ENCODE peak calls at places on chromosomes 4 and X, in eight cellular contexts. One of them, this sample, is unnamed.

GRCh38 chrX:49773993-49774392 is 55.1 kb upstream of the PAGE4 start:
- DNase-seq in K562: no peak
- DNase-seq in mammary epithelial cell: no peak
- DNase-seq in mesendoderm: no peak
- DNase-seq in PC-3: no peak
- DNase-seq in SK-N-SH: no peak
- DNase-seq in fibroblast of lung: no peak
- DNase-seq in GM23248: no peak
- DNase-seq in this sample: no peak

GRCh38 chrX:2351999-2352995 is 148.5 kb downstream of the DHRSX start:
- DNase-seq in SK-N-SH: no peak
- DNase-seq in GM23248: peak; percentile 84
- DNase-seq in fibroblast of lung: peak; percentile 99
- DNase-seq in K562: peak; percentile 37
- DNase-seq in mesendoderm: peak; percentile 81
- DNase-seq in PC-3: peak; percentile 68
- DNase-seq in mammary epithelial cell: peak; percentile 66
- DNase-seq in this sample: no peak

GRCh38 chr4:74283614-74284013 is 24.7 kb upstream of the EPGN start:
- DNase-seq in fibroblast of lung: peak; percentile 87
- DNase-seq in SK-N-SH: no peak
- DNase-seq in PC-3: peak; percentile 95
- DNase-seq in K562: no peak
- DNase-seq in GM23248: peak; percentile 84
- DNase-seq in mammary epithelial cell: peak; percentile 97
- DNase-seq in mesendoderm: no peak
- DNase-seq in this sample: peak; percentile 83

GRCh38 chrX:101347859-101348451 is 587 bp downstream of the TIMM8A start:
- DNase-seq in PC-3: no peak
- DNase-seq in K562: peak; percentile 61
- DNase-seq in mammary epithelial cell: peak; percentile 15
- DNase-seq in mesendoderm: no peak
- DNase-seq in GM23248: peak; percentile 59
- DNase-seq in fibroblast of lung: peak; percentile 20
- DNase-seq in SK-N-SH: peak; percentile 46
- DNase-seq in this sample: no peak

GRCh38 chrX:291411-291901 is 10.3 kb downstream of the PLCXD1 start:
- DNase-seq in mammary epithelial cell: no peak
- DNase-seq in SK-N-SH: no peak
- DNase-seq in K562: no peak
- DNase-seq in fibroblast of lung: no peak
- DNase-seq in mesendoderm: no peak
- DNase-seq in PC-3: no peak
- DNase-seq in GM23248: no peak
- DNase-seq in this sample: no peak

GRCh38 chr4:6196871-6197270 is 3.5 kb downstream of the JAKMIP1 start:
- DNase-seq in SK-N-SH: no peak
- DNase-seq in mammary epithelial cell: no peak
- DNase-seq in fibroblast of lung: no peak
- DNase-seq in PC-3: no peak
- DNase-seq in mesendoderm: no peak
- DNase-seq in K562: no peak
- DNase-seq in GM23248: no peak
- DNase-seq in this sample: no peak

GRCh38 chr4:188976644-188977115 is 837.4 kb downstream of the TRIML1 start:
- DNase-seq in K562: no peak
- DNase-seq in SK-N-SH: no peak
- DNase-seq in mesendoderm: peak; percentile 91
- DNase-seq in mammary epithelial cell: peak; percentile 58
- DNase-seq in PC-3: peak; percentile 50
- DNase-seq in fibroblast of lung: peak; percentile 76
- DNase-seq in GM23248: peak; percentile 27
- DNase-seq in this sample: no peak

GRCh38 chr4:152039085-152039484 is 278.3 kb upstream of the GATB start:
- DNase-seq in SK-N-SH: no peak
- DNase-seq in K562: no peak
- DNase-seq in GM23248: no peak
- DNase-seq in mesendoderm: peak; percentile 43
- DNase-seq in PC-3: peak; percentile 55
- DNase-seq in mammary epithelial cell: no peak
- DNase-seq in fibroblast of lung: peak; percentile 89
- DNase-seq in this sample: no peak

GRCh38 chr4:16083217-16084191 is at the start of gene PROM1:
- DNase-seq in SK-N-SH: peak; percentile 81
- DNase-seq in K562: no peak
- DNase-seq in mesendoderm: peak; percentile 81
- DNase-seq in PC-3: no peak
- DNase-seq in GM23248: peak; percentile 16
- DNase-seq in mammary epithelial cell: no peak
- DNase-seq in fibroblast of lung: no peak
- DNase-seq in this sample: no peak

GRCh38 chr4:175282407-175282806 is 364.2 kb downstream of the ADAM29 start:
- DNase-seq in fibroblast of lung: peak; percentile 14
- DNase-seq in mammary epithelial cell: no peak
- DNase-seq in PC-3: no peak
- DNase-seq in mesendoderm: no peak
- DNase-seq in K562: no peak
- DNase-seq in GM23248: no peak
- DNase-seq in SK-N-SH: no peak
- DNase-seq in this sample: no peak

GRCh38 chrX:65607070-65607742 is 60.2 kb upstream of the MSN start:
- DNase-seq in SK-N-SH: no peak
- DNase-seq in mesendoderm: no peak
- DNase-seq in PC-3: peak; percentile 42
- DNase-seq in fibroblast of lung: peak; percentile 27
- DNase-seq in K562: no peak
- DNase-seq in mammary epithelial cell: peak; percentile 71
- DNase-seq in GM23248: peak; percentile 37
- DNase-seq in this sample: no peak

GRCh38 chrX:34332336-34332735 is 200.2 kb upstream of the FAM47A start:
- DNase-seq in SK-N-SH: no peak
- DNase-seq in mammary epithelial cell: no peak
- DNase-seq in mesendoderm: peak; percentile 19
- DNase-seq in GM23248: peak; percentile 0
- DNase-seq in K562: no peak
- DNase-seq in PC-3: peak; percentile 6
- DNase-seq in fibroblast of lung: no peak
- DNase-seq in this sample: no peak

GRCh38 chr4:179867300-179867878 is 2375.8 kb upstream of the TENM3 start:
- DNase-seq in GM23248: peak; percentile 17
- DNase-seq in K562: peak; percentile 8
- DNase-seq in mammary epithelial cell: peak; percentile 20
- DNase-seq in SK-N-SH: peak; percentile 56
- DNase-seq in PC-3: peak; percentile 64
- DNase-seq in fibroblast of lung: peak; percentile 23
- DNase-seq in mesendoderm: peak; percentile 95
- DNase-seq in this sample: no peak

GRCh38 chr4:23937173-23937572 is 47.3 kb upstream of the PPARGC1A start:
- DNase-seq in PC-3: no peak
- DNase-seq in mesendoderm: no peak
- DNase-seq in SK-N-SH: no peak
- DNase-seq in GM23248: peak; percentile 59
- DNase-seq in fibroblast of lung: peak; percentile 31
- DNase-seq in mammary epithelial cell: no peak
- DNase-seq in K562: no peak
- DNase-seq in this sample: no peak

GRCh38 chr4:152935138-152935537 is 985 bp upstream of the FHDC1 start:
- DNase-seq in mesendoderm: peak; percentile 92
- DNase-seq in K562: peak; percentile 70
- DNase-seq in SK-N-SH: no peak
- DNase-seq in mammary epithelial cell: no peak
- DNase-seq in GM23248: no peak
- DNase-seq in PC-3: peak; percentile 32
- DNase-seq in fibroblast of lung: no peak
- DNase-seq in this sample: peak; percentile 21

GRCh38 chr4:184534511-184535391 is 60.4 kb upstream of the IRF2 start:
- DNase-seq in GM23248: peak; percentile 86
- DNase-seq in PC-3: no peak
- DNase-seq in K562: no peak
- DNase-seq in mammary epithelial cell: peak; percentile 70
- DNase-seq in mesendoderm: peak; percentile 45
- DNase-seq in fibroblast of lung: peak; percentile 78
- DNase-seq in SK-N-SH: no peak
- DNase-seq in this sample: no peak

GRCh38 chr4:45989775-45990174 is 134.1 kb downstream of the GABRG1 start:
- DNase-seq in mesendoderm: no peak
- DNase-seq in SK-N-SH: no peak
- DNase-seq in GM23248: no peak
- DNase-seq in mammary epithelial cell: no peak
- DNase-seq in K562: no peak
- DNase-seq in PC-3: no peak
- DNase-seq in fibroblast of lung: no peak
- DNase-seq in this sample: no peak

GRCh38 chrX:37976153-37976552 is 30.2 kb upstream of the SYTL5 start:
- DNase-seq in GM23248: peak; percentile 4
- DNase-seq in SK-N-SH: no peak
- DNase-seq in PC-3: no peak
- DNase-seq in mesendoderm: no peak
- DNase-seq in mammary epithelial cell: no peak
- DNase-seq in K562: no peak
- DNase-seq in fibroblast of lung: peak; percentile 41
- DNase-seq in this sample: no peak

GRCh38 chr4:169745291-169745690 is 12.5 kb downstream of the HPF1 start:
- DNase-seq in SK-N-SH: no peak
- DNase-seq in PC-3: peak; percentile 24
- DNase-seq in GM23248: peak; percentile 77
- DNase-seq in mesendoderm: no peak
- DNase-seq in K562: no peak
- DNase-seq in fibroblast of lung: peak; percentile 46
- DNase-seq in mammary epithelial cell: peak; percentile 60
- DNase-seq in this sample: no peak

GRCh38 chr4:40388248-40388647 is 53.1 kb downstream of the CHRNA9 start:
- DNase-seq in PC-3: no peak
- DNase-seq in mammary epithelial cell: no peak
- DNase-seq in K562: no peak
- DNase-seq in fibroblast of lung: no peak
- DNase-seq in GM23248: no peak
- DNase-seq in SK-N-SH: no peak
- DNase-seq in mesendoderm: peak; percentile 58
- DNase-seq in this sample: no peak

GRCh38 chr4:43331226-43332078 is 438.9 kb downstream of the GRXCR1 start:
- DNase-seq in PC-3: peak; percentile 89
- DNase-seq in mammary epithelial cell: peak; percentile 78
- DNase-seq in K562: no peak
- DNase-seq in SK-N-SH: no peak
- DNase-seq in mesendoderm: no peak
- DNase-seq in fibroblast of lung: peak; percentile 92
- DNase-seq in GM23248: peak; percentile 89
- DNase-seq in this sample: peak; percentile 35

DNA sequence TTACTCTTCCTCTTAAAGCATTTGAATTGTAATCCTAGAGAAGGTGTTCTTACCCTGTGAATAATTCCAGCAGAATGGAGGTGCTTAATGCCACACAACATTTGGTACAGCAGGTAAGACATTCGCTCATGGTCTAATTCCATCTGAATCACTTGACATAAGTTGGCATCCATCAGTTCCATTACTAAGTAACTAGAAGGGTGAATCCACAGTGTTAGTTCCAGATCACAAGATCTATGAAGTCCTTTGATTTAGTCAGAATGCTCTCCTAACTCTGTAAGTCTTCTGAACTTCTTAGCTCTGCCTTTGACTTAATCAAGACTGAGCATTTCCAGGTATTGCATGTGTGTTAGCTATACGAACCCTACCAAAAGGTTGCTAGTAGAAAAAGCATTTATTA is 258.0 kb downstream of the MAPK10 start:
- DNase-seq in GM23248: no peak
- DNase-seq in SK-N-SH: no peak
- DNase-seq in K562: no peak
- DNase-seq in fibroblast of lung: no peak
- DNase-seq in PC-3: no peak
- DNase-seq in mesendoderm: no peak
- DNase-seq in mammary epithelial cell: no peak
- DNase-seq in this sample: no peak
- H3K4me2 ChIP-seq in GM23248: no peak overlapping the region
- H3K4me2 ChIP-seq in SK-N-SH: no peak overlapping the region
- H3K4me2 ChIP-seq in K562: no peak overlapping the region
- H3K4me2 ChIP-seq in fibroblast of lung: no peak overlapping the region
- H3K4me2 ChIP-seq in PC-3: no peak overlapping the region
- H3K4me2 ChIP-seq in mesendoderm: no peak overlapping the region
- H3K4me2 ChIP-seq in mammary epithelial cell: no peak overlapping the region
- H3K4me2 ChIP-seq in this sample: no peak overlapping the region

GRCh38 chr4:1218892-1219552 is 29.9 kb downstream of the CTBP1 start:
- DNase-seq in SK-N-SH: no peak
- DNase-seq in mesendoderm: no peak
- DNase-seq in K562: no peak
- DNase-seq in fibroblast of lung: no peak
- DNase-seq in mammary epithelial cell: no peak
- DNase-seq in GM23248: no peak
- DNase-seq in PC-3: no peak
- DNase-seq in this sample: no peak
- H3K4me2 ChIP-seq in SK-N-SH: no peak overlapping the region
- H3K4me2 ChIP-seq in mesendoderm: no peak overlapping the region
- H3K4me2 ChIP-seq in K562: no peak overlapping the region
- H3K4me2 ChIP-seq in fibroblast of lung: no peak overlapping the region
- H3K4me2 ChIP-seq in mammary epithelial cell: no peak overlapping the region
- H3K4me2 ChIP-seq in GM23248: no peak overlapping the region
- H3K4me2 ChIP-seq in PC-3: no peak overlapping the region
- H3K4me2 ChIP-seq in this sample: peak overlapping the region; percentile 86

GRCh38 chrX:40544343-40545250 is 36.2 kb upstream of the ATP6AP2 start:
- DNase-seq in K562: peak; percentile 54
- DNase-seq in mesendoderm: no peak
- DNase-seq in fibroblast of lung: peak; percentile 14
- DNase-seq in mammary epithelial cell: peak; percentile 19
- DNase-seq in GM23248: peak; percentile 27
- DNase-seq in SK-N-SH: peak; percentile 50
- DNase-seq in PC-3: peak; percentile 42
- DNase-seq in this sample: no peak
- H3K4me2 ChIP-seq in K562: peak overlapping the region; percentile 73
- H3K4me2 ChIP-seq in mesendoderm: no peak overlapping the region
- H3K4me2 ChIP-seq in fibroblast of lung: no peak overlapping the region
- H3K4me2 ChIP-seq in mammary epithelial cell: no peak overlapping the region
- H3K4me2 ChIP-seq in GM23248: peak overlapping the region; percentile 53
- H3K4me2 ChIP-seq in SK-N-SH: peak overlapping the region; percentile 59
- H3K4me2 ChIP-seq in PC-3: peak overlapping the region; percentile 53
- H3K4me2 ChIP-seq in this sample: no peak overlapping the region

GRCh38 chrX:15918003-15918402 is 63.4 kb upstream of the AP1S2 start:
- DNase-seq in PC-3: no peak
- DNase-seq in fibroblast of lung: no peak
- DNase-seq in mesendoderm: no peak
- DNase-seq in GM23248: no peak
- DNase-seq in K562: no peak
- DNase-seq in mammary epithelial cell: no peak
- DNase-seq in SK-N-SH: no peak
- DNase-seq in this sample: no peak

GRCh38 chrX:15913161-15913560 is 58.5 kb upstream of the AP1S2 start:
- DNase-seq in PC-3: no peak
- DNase-seq in GM23248: no peak
- DNase-seq in mammary epithelial cell: no peak
- DNase-seq in K562: no peak
- DNase-seq in fibroblast of lung: no peak
- DNase-seq in mesendoderm: no peak
- DNase-seq in SK-N-SH: no peak
- DNase-seq in this sample: no peak

GRCh38 chrX:15914486-15914885 is 59.9 kb upstream of the AP1S2 start:
- DNase-seq in K562: no peak
- DNase-seq in SK-N-SH: no peak
- DNase-seq in GM23248: no peak
- DNase-seq in PC-3: no peak
- DNase-seq in mesendoderm: no peak
- DNase-seq in mammary epithelial cell: no peak
- DNase-seq in fibroblast of lung: no peak
- DNase-seq in this sample: no peak

GRCh38 chrX:15915959-15916703 is 61.5 kb upstream of the AP1S2 start:
- DNase-seq in SK-N-SH: no peak
- DNase-seq in mammary epithelial cell: no peak
- DNase-seq in K562: no peak
- DNase-seq in mesendoderm: peak; percentile 37
- DNase-seq in GM23248: no peak
- DNase-seq in PC-3: no peak
- DNase-seq in fibroblast of lung: peak; percentile 15
- DNase-seq in this sample: no peak

GRCh38 chrX:15916704-15917084 is 62.1 kb upstream of the AP1S2 start:
- DNase-seq in GM23248: no peak
- DNase-seq in mammary epithelial cell: no peak
- DNase-seq in PC-3: no peak
- DNase-seq in K562: no peak
- DNase-seq in SK-N-SH: no peak
- DNase-seq in mesendoderm: peak; percentile 38
- DNase-seq in fibroblast of lung: peak; percentile 4
- DNase-seq in this sample: no peak
- H3K4me2 ChIP-seq in GM23248: no peak overlapping the region
- H3K4me2 ChIP-seq in mammary epithelial cell: no peak overlapping the region
- H3K4me2 ChIP-seq in PC-3: no peak overlapping the region
- H3K4me2 ChIP-seq in K562: no peak overlapping the region
- H3K4me2 ChIP-seq in SK-N-SH: no peak overlapping the region
- H3K4me2 ChIP-seq in mesendoderm: no peak overlapping the region
- H3K4me2 ChIP-seq in fibroblast of lung: no peak overlapping the region
- H3K4me2 ChIP-seq in this sample: no peak overlapping the region